ENCODE peak calls at places on chromosome X, in ten cellular contexts. R, E, Y, I, A, N, G, L, H and J are unnamed samples.

GRCh38 chrX:129769467-129770154 is 10.1 kb upstream of the SASH3 start:
- DNase-seq in R (peak), E (no peak), Y (peak), I (no peak), A (peak), N (no peak), G (no peak), L (no peak), H (no peak), J (no peak)

GRCh38 chrX:12058087-12058486 is 80.2 kb upstream of the FRMPD4 start:
- DNase-seq in R (no peak), E (no peak), Y (no peak), I (no peak), A (no peak), N (no peak), G (no peak), L (no peak), H (no peak), J (no peak)

GRCh38 chrX:43005561-43005960 is 227.6 kb upstream of the PPP1R2C start:
- DNase-seq in R (no peak), E (no peak), Y (no peak), I (no peak), A (no peak), N (no peak), G (no peak), L (no peak), H (no peak), J (no peak)

GRCh38 chrX:38886112-38886511 is 84.9 kb downstream of the MID1IP1 start:
- DNase-seq in R (no peak), E (no peak), Y (no peak), I (no peak), A (no peak), N (no peak), G (no peak), L (no peak), H (no peak), J (no peak)

GRCh38 chrX:53093177-53093655 is 726 bp upstream of the KANTR start:
- DNase-seq in R (peak), E (peak), Y (peak), I (peak), A (peak), N (peak), G (no peak), L (peak), H (peak), J (peak)

GRCh38 chrX:103258275-103258674 is 3.3 kb upstream of the TCEAL8 start:
- DNase-seq in R (no peak), E (no peak), Y (no peak), I (no peak), A (no peak), N (no peak), G (no peak), L (no peak), H (no peak), J (no peak)

GRCh38 chrX:70476934-70477733 is 32.5 kb downstream of the DLG3 start:
- DNase-seq in R (no peak), E (no peak), Y (peak), I (peak), A (no peak), N (no peak), G (peak), L (peak), H (peak), J (no peak)

GRCh38 chrX:123731987-123732678 is 719 bp downstream of the THOC2 start:
- DNase-seq in R (peak), E (peak), Y (peak), I (no peak), A (no peak), N (peak), G (no peak), L (no peak), H (no peak), J (no peak)

GRCh38 chrX:112830540-112830939 is 10.1 kb downstream of the AMOT start:
- DNase-seq in R (no peak), E (no peak), Y (no peak), I (no peak), A (no peak), N (no peak), G (no peak), L (no peak), H (peak), J (no peak)

GRCh38 chrX:77749695-77750094 is 36.3 kb downstream of the ATRX start:
- DNase-seq in R (no peak), E (no peak), Y (no peak), I (no peak), A (no peak), N (no peak), G (no peak), L (no peak), H (no peak), J (no peak)

GRCh38 chrX:12441376-12442128 is 303.3 kb downstream of the FRMPD4 start:
- DNase-seq in R (no peak), E (no peak), Y (no peak), I (no peak), A (no peak), N (no peak), G (no peak), L (no peak), H (no peak), J (no peak)

GRCh38 chrX:84907324-84907946 is 96.2 kb upstream of the APOOL start:
- DNase-seq in R (no peak), E (no peak), Y (no peak), I (no peak), A (no peak), N (no peak), G (no peak), L (no peak), H (no peak), J (no peak)

GRCh38 chrX:13694359-13694758 is 5.4 kb downstream of the RAB9A start:
- DNase-seq in R (no peak), E (no peak), Y (no peak), I (no peak), A (no peak), N (no peak), G (no peak), L (no peak), H (no peak), J (no peak)

GRCh38 chrX:140190441-140191108 is 225.3 kb upstream of the CXorf66 start:
- DNase-seq in R (no peak), E (no peak), Y (peak), I (peak), A (no peak), N (no peak), G (no peak), L (no peak), H (no peak), J (no peak)

GRCh38 chrX:106707771-106708454 is 18.6 kb upstream of the RNF128 start:
- DNase-seq in R (no peak), E (no peak), Y (no peak), I (no peak), A (no peak), N (no peak), G (no peak), L (peak), H (no peak), J (no peak)

GRCh38 chrX:112866175-112866574 is 25.5 kb upstream of the AMOT start:
- DNase-seq in R (no peak), E (no peak), Y (no peak), I (no peak), A (no peak), N (no peak), G (no peak), L (no peak), H (no peak), J (no peak)

GRCh38 chrX:150365051-150365952 is 2.2 kb downstream of the MAMLD1 start:
- DNase-seq in R (peak), E (no peak), Y (peak), I (peak), A (peak), N (peak), G (no peak), L (peak), H (peak), J (no peak)
- TF ChIP-seq POLR2AphosphoS5 in R (peak), E (no peak), Y (no peak), I (no peak), A (no peak), N (no peak), G (no peak), L (peak), H (no peak), J (peak)

GRCh38 chrX:22296871-22297270 is 24.2 kb downstream of the CBLL2 start:
- DNase-seq in R (no peak), E (no peak), Y (no peak), I (no peak), A (no peak), N (no peak), G (no peak), L (no peak), H (no peak), J (no peak)
- TF ChIP-seq POLR2A in R (no peak), E (no peak), Y (no peak), I (no peak), A (no peak), N (no peak), G (no peak), L (no peak), H (no peak), J (no peak)

DNA sequence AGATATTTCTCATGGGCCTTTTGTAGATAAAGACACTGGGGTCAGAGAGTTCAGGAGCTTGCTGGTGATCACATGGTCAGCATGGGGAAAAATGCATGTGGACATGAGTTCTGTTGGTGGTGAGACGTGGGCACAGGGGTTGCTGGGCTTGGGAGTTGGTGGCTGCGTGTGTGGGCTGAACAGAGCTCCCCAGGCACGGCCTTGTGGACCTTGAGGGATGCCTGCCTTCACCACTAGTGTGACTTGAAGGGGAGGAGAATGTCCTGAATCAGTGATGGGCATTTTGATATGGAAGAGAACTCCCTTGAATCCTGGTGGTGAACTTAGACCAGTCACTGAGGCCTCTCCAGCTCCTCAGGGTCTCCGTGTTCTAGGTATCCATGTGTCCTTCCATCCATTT is 8.9 kb downstream of the CD99 start:
- DNase-seq in R (peak), E (no peak), Y (no peak), I (no peak), A (no peak), N (no peak), G (no peak), L (no peak), H (no peak), J (no peak)
- TF ChIP-seq POLR2AphosphoS5 in R (no peak), E (no peak), Y (no peak), I (no peak), A (no peak), N (no peak), G (no peak), L (no peak), H (no peak), J (no peak)

GRCh38 chrX:63754860-63755579 is 30.0 kb downstream of the ARHGEF9 start:
- DNase-seq in R (peak), E (peak), Y (peak), I (peak), A (peak), N (peak), G (peak), L (peak), H (peak), J (peak)
- TF ChIP-seq POLR2A in R (peak), E (no peak), Y (peak), I (no peak), A (peak), N (no peak), G (peak), L (peak), H (peak), J (no peak)